ENCODE peak calls at places on chromosome 5, in six cellular contexts. C, F, U, E, J and Q are unnamed samples.

GRCh38 chr5:83718195-83718825 is 2.3 kb downstream of the HAPLN1 start:
- DNase-seq in E (no peak), J (no peak), U (peak; percentile 71), F (no peak), C (no peak), Q (no peak)

GRCh38 chr5:73122875-73123810 is 2.8 kb downstream of the TMEM171 start:
- DNase-seq in E (no peak), C (no peak), J (no peak), F (no peak), U (no peak), Q (no peak)

GRCh38 chr5:68295772-68296171 is 80.2 kb downstream of the PIK3R1 start:
- DNase-seq in E (no peak), J (no peak), C (no peak), F (no peak), U (no peak), Q (no peak)

GRCh38 chr5:172666251-172666650 is 25.2 kb downstream of the NEURL1B start:
- DNase-seq in J (no peak), F (no peak), C (no peak), U (no peak), E (no peak), Q (no peak)

GRCh38 chr5:40410939-40411635 is 268.6 kb upstream of the PTGER4 start:
- DNase-seq in U (no peak), J (no peak), E (no peak), F (peak; percentile 29), C (no peak), Q (no peak)

GRCh38 chr5:165735388-165735787 is 2230.0 kb downstream of the MAT2B start:
- DNase-seq in C (no peak), E (no peak), J (no peak), U (no peak), F (no peak), Q (no peak)

GRCh38 chr5:149161026-149161687 is 19.9 kb downstream of the ABLIM3 start:
- DNase-seq in J (peak; percentile 12), C (no peak), U (no peak), E (no peak), F (no peak), Q (no peak)

GRCh38 chr5:98938459-98938858 is 9.7 kb upstream of the CHD1 start:
- DNase-seq in U (no peak), J (no peak), E (no peak), C (no peak), F (no peak), Q (no peak)

GRCh38 chr5:174283176-174283575 is 237.7 kb downstream of the NSG2 start:
- DNase-seq in J (no peak), C (no peak), F (no peak), U (no peak), E (no peak), Q (no peak)

GRCh38 chr5:127061956-127062355 is 11.3 kb downstream of the C5orf63 start:
- DNase-seq in C (no peak), E (no peak), J (no peak), F (no peak), U (no peak), Q (no peak)

GRCh38 chr5:132487841-132488555 is 2.6 kb downstream of the IRF1 start:
- DNase-seq in U (no peak), J (no peak), C (no peak), F (no peak), E (peak; percentile 54), Q (no peak)

GRCh38 chr5:151008906-151009305 is 11.5 kb upstream of the GPX3 start:
- DNase-seq in C (no peak), U (no peak), E (no peak), J (no peak), F (no peak), Q (no peak)

GRCh38 chr5:76473676-76474075 is 70.6 kb downstream of the IQGAP2 start:
- DNase-seq in J (no peak), E (no peak), F (no peak), C (peak; percentile 59), U (no peak), Q (peak; percentile 41)

GRCh38 chr5:14635656-14636055 is 28.9 kb upstream of the OTULIN start:
- DNase-seq in U (no peak), C (no peak), F (no peak), E (no peak), J (no peak), Q (no peak)

GRCh38 chr5:174327317-174327864 is 281.9 kb downstream of the NSG2 start:
- DNase-seq in F (peak; percentile 56), C (no peak), U (no peak), E (no peak), J (peak; percentile 18), Q (peak; percentile 7)

GRCh38 chr5:145471026-145471425 is 364.1 kb downstream of the PRELID2 start:
- DNase-seq in U (no peak), J (no peak), E (no peak), F (no peak), C (no peak), Q (no peak)

GRCh38 chr5:170220196-170220595 is 12.6 kb upstream of the C5orf58 start:
- DNase-seq in U (no peak), F (no peak), E (no peak), J (no peak), C (no peak), Q (no peak)

GRCh38 chr5:160485364-160486010 is 63.8 kb downstream of the PTTG1 start:
- DNase-seq in F (no peak), J (no peak), E (no peak), C (no peak), U (no peak), Q (no peak)

GRCh38 chr5:100664140-100664539 is 129.0 kb downstream of the FAM174A start:
- DNase-seq in J (no peak), C (no peak), F (no peak), E (no peak), U (no peak), Q (no peak)

GRCh38 chr5:178199581-178200434 is 4.5 kb upstream of the HNRNPAB start:
- DNase-seq in U (no peak), C (no peak), F (no peak), J (no peak), E (peak; percentile 36), Q (no peak)

GRCh38 chr5:57887851-57888621 is 405.4 kb upstream of the ACTBL2 start:
- DNase-seq in E (no peak), U (peak; percentile 16), F (peak; percentile 36), C (no peak), J (no peak), Q (no peak)

GRCh38 chr5:13034048-13034447 is 910.4 kb downstream of the DNAH5 start:
- DNase-seq in E (no peak), J (no peak), U (no peak), F (no peak), C (no peak), Q (no peak)